ENCODE peak calls at places on chromosomes 12 and 14, in eight cellular contexts. Q, K, H, Y, V, Z, T and F are unnamed samples.

GRCh38 chr14:105647784-105648608 is 121.6 kb downstream of the TMEM121 start:
- DNase-seq in V (no peak), T (no peak), Y (no peak), K (no peak), H (no peak), Q (no peak), Z (no peak), F (no peak)

GRCh38 chr14:71403673-71404072 is 496.4 kb downstream of the PCNX1 start:
- DNase-seq in Q (peak; percentile 40), H (no peak), K (no peak), Y (peak; percentile 53), Z (no peak), V (no peak), T (no peak), F (no peak)

GRCh38 chr14:75303415-75303814 is 24.8 kb downstream of the FOS start:
- DNase-seq in Q (peak; percentile 72), Y (peak; percentile 60), V (peak; percentile 31), T (no peak), K (no peak), H (peak; percentile 81), Z (peak; percentile 60), F (peak; percentile 73)

GRCh38 chr14:89252887-89253532 is 164.0 kb downstream of the FOXN3 start:
- DNase-seq in T (no peak), Y (no peak), V (no peak), H (peak; percentile 77), Q (no peak), Z (no peak), K (no peak), F (no peak)

GRCh38 chr14:103558071-103558882 is 4.2 kb downstream of the BAG5 start:
- DNase-seq in Q (no peak), K (no peak), V (peak; percentile 71), Z (no peak), T (no peak), Y (no peak), H (no peak), F (no peak)

GRCh38 chr14:103748539-103748867 is 32.9 kb downstream of the ZFYVE21 start:
- DNase-seq in K (no peak), Z (no peak), H (no peak), Y (peak; percentile 60), T (no peak), Q (no peak), V (no peak), F (no peak)

GRCh38 chr14:102430212-102430908 is 67.6 kb downstream of the TECPR2 start:
- DNase-seq in Z (no peak), Q (no peak), Y (no peak), V (no peak), K (no peak), T (no peak), H (peak; percentile 49), F (no peak)

GRCh38 chr14:32404784-32405573 is 75.9 kb downstream of the AKAP6 start:
- DNase-seq in T (no peak), H (no peak), V (no peak), Q (no peak), Z (no peak), K (peak; percentile 45), Y (no peak), F (peak; percentile 41)

GRCh38 chr12:43444940-43445564 is 107.0 kb downstream of the ADAMTS20 start:
- DNase-seq in Y (peak; percentile 34), V (peak; percentile 32), K (peak; percentile 29), Z (no peak), T (peak; percentile 61), Q (peak; percentile 72), H (no peak), F (peak; percentile 28)

GRCh38 chr12:57459750-57460400 is at the start of gene GLI1:
- DNase-seq in Z (no peak), T (no peak), H (no peak), K (no peak), Y (no peak), V (peak; percentile 21), Q (no peak), F (peak; percentile 53)

GRCh38 chr12:121432740-121433476 is 33.0 kb downstream of the RNF34 start:
- DNase-seq in T (no peak), K (no peak), Y (no peak), Q (no peak), V (no peak), H (no peak), Z (no peak), F (no peak)

GRCh38 chr12:73863541-73863940 is 674.1 kb upstream of the ATXN7L3B start:
- DNase-seq in Q (no peak), T (no peak), Z (no peak), V (peak; percentile 14), Y (no peak), K (no peak), H (no peak), F (no peak)

GRCh38 chr12:11650279-11650696 is 814 bp downstream of the ETV6 start:
- DNase-seq in V (no peak), T (no peak), Z (no peak), Q (peak; percentile 70), K (peak; percentile 49), H (no peak), Y (peak; percentile 17), F (peak; percentile 42)

GRCh38 chr14:100345711-100346110 is 22.6 kb downstream of the SLC25A47 start:
- DNase-seq in K (no peak), Z (no peak), Y (no peak), T (no peak), H (no peak), V (no peak), Q (no peak), F (no peak)

GRCh38 chr12:12408265-12408690 is 51.4 kb downstream of the BORCS5 start:
- DNase-seq in H (no peak), T (no peak), V (no peak), Y (peak; percentile 25), K (no peak), Z (no peak), Q (no peak), F (no peak)

GRCh38 chr14:36700656-36701055 is 39.0 kb downstream of the PAX9 start:
- DNase-seq in T (no peak), Y (no peak), H (no peak), Q (no peak), Z (no peak), K (no peak), V (no peak), F (no peak)

GRCh38 chr12:15494329-15495046 is 172.2 kb downstream of the PTPRO start:
- DNase-seq in V (no peak), Q (no peak), K (no peak), H (no peak), Z (no peak), Y (no peak), T (no peak), F (no peak)

GRCh38 chr12:27345376-27345775 is 12.7 kb downstream of the BMAL2 start:
- DNase-seq in H (no peak), V (no peak), Z (no peak), Q (no peak), K (no peak), Y (no peak), T (no peak), F (no peak)

GRCh38 chr12:66947119-66947518 is 268.2 kb upstream of the GRIP1 start:
- DNase-seq in Z (no peak), V (peak; percentile 44), Q (no peak), K (no peak), Y (no peak), T (no peak), H (no peak), F (no peak)

GRCh38 chr14:103847439-103847953 is at the start of gene PPP1R13B:
- DNase-seq in Z (peak; percentile 98), V (peak; percentile 58), K (peak; percentile 93), H (peak; percentile 98), T (peak; percentile 77), Y (peak; percentile 91), Q (peak; percentile 95), F (peak; percentile 95)

GRCh38 chr14:24839617-24840203 is 205.7 kb upstream of the GZMB start:
- DNase-seq in Y (no peak), Q (peak; percentile 59), Z (no peak), H (no peak), V (no peak), T (no peak), K (no peak), F (no peak)

DNA sequence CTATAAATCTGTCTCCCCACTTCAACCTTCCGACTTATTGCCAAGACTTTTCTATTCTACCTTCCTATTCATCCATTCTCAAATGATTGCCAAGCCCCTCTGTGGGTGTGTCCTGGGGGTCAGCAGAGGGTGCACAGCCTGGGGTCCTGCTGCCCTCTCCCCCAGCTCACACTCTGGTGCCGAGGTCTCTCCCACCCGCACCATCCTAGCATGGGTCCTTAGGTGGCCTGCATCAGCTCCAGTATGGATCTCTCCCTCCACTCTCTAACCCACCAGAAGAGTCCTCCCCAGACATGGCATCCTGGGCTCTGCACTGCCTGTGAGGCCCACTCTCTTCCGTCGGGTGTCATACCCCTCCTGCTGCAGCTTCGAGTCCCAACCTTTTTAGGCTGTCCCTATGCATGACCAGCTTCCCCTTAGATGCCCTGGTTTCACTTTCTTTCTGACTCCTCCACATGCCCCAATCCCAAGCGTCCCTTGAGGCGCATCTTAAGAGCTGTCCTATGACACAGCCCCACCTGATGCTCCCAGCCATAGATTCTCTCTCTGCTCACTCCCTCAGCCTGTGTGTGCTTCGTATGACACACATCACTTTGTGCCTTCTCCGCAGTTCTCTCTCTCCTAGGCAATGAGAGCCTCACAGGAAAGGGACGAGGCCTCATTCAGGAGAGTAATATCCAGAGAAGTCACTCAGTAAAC is 43.9 kb downstream of the GIT2 start:
- DNase-seq in H (no peak), T (no peak), Z (no peak), Q (no peak), K (no peak), Y (no peak), V (no peak), F (no peak)
- H3K36me3 ChIP-seq in H (no peaks in the 10 kb centered on the region), T (peaks cover 53% of the 10 kb centered on the region), Z (peaks cover 99% of the 10 kb centered on the region), Q (peaks cover 3% of the 10 kb centered on the region), K (peaks cover 98% of the 10 kb centered on the region), Y (peaks cover 23% of the 10 kb centered on the region), V (peaks cover 20% of the 10 kb centered on the region), F (peaks cover 67% of the 10 kb centered on the region)

GRCh38 chr14:76694106-76694505 is 67.2 kb upstream of the VASH1 start:
- DNase-seq in H (no peak), T (no peak), Y (no peak), Z (no peak), V (no peak), K (no peak), Q (no peak), F (no peak)
- H3K4me1 ChIP-seq in H (peaks cover 4% of the 10 kb centered on the region), T (peaks cover 2% of the 10 kb centered on the region), Y (no peaks in the 10 kb centered on the region), Z (no peaks in the 10 kb centered on the region), V (no peaks in the 10 kb centered on the region), K (no peaks in the 10 kb centered on the region), Q (no peaks in the 10 kb centered on the region), F (no peaks in the 10 kb centered on the region)

DNA sequence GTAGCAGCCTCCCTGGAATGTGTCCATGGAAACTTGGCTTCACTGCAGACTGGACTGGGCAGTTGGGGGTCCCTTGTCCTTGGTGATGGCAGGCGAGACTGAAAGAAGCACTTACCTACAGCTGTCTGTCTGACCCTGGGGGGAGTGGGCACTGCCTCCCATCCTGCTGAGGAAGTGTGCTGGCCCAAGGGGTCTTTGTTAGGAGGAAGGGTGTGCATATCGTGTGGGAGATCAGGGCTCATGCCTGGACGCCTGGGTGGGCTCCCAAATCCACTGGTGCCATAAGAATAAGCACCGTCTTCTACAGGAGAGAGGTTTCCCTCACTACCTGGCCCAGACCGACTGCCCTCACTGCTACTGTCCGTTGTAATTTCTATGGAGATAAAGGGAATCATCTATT is 81.4 kb downstream of the PIWIL1 start:
- DNase-seq in V (no peak), Q (no peak), Z (no peak), Y (no peak), K (no peak), H (no peak), T (no peak), F (no peak)
- H3K4me3 ChIP-seq in V (no peak overlapping the region), Q (no peak overlapping the region), Z (no peak overlapping the region), Y (no peak overlapping the region), K (no peak overlapping the region), H (no peak overlapping the region), T (no peak overlapping the region), F (no peak overlapping the region)

GRCh38 chr12:88044035-88044434 is 14.8 kb upstream of the C12orf50 start:
- DNase-seq in H (no peak), Z (no peak), K (no peak), V (no peak), Q (no peak), Y (no peak), T (no peak), F (no peak)
- H3K36me3 ChIP-seq in H (peaks cover 3% of the 10 kb centered on the region), Z (peaks cover 60% of the 10 kb centered on the region), K (peaks cover 64% of the 10 kb centered on the region), V (peaks cover 43% of the 10 kb centered on the region), Q (no peaks in the 10 kb centered on the region), Y (peaks cover 19% of the 10 kb centered on the region), T (peaks cover 73% of the 10 kb centered on the region), F (peaks cover 70% of the 10 kb centered on the region)